ENCODE peak calls at places on chromosomes 16 and 17, in seven cellular contexts. One of them, this sample, is unnamed.

GRCh38 chr17:65848751-65849150 is 287.3 kb upstream of the AXIN2 start:
- DNase-seq in astrocyte: no peak
- DNase-seq in omental fat pad: no peak
- DNase-seq in GM20000: no peak
- DNase-seq in AG10803: peak
- DNase-seq in bronchial epithelial cell: no peak
- DNase-seq in HFFc6: no peak
- DNase-seq in this sample: no peak

GRCh38 chr16:63442246-63442645 is 1406.0 kb upstream of the CDH8 start:
- DNase-seq in omental fat pad: no peak
- DNase-seq in bronchial epithelial cell: no peak
- DNase-seq in AG10803: no peak
- DNase-seq in astrocyte: no peak
- DNase-seq in HFFc6: no peak
- DNase-seq in GM20000: no peak
- DNase-seq in this sample: no peak

GRCh38 chr16:57663917-57664661 is 4.0 kb upstream of the ADGRG3 start:
- DNase-seq in AG10803: no peak
- DNase-seq in astrocyte: no peak
- DNase-seq in HFFc6: no peak
- DNase-seq in omental fat pad: no peak
- DNase-seq in GM20000: no peak
- DNase-seq in bronchial epithelial cell: no peak
- DNase-seq in this sample: no peak

GRCh38 chr16:53089434-53090270 is 34.9 kb downstream of the CHD9 start:
- DNase-seq in omental fat pad: no peak
- DNase-seq in GM20000: no peak
- DNase-seq in bronchial epithelial cell: no peak
- DNase-seq in astrocyte: peak
- DNase-seq in AG10803: peak
- DNase-seq in HFFc6: no peak
- DNase-seq in this sample: no peak

GRCh38 chr17:19327039-19327776 is 35.3 kb downstream of the B9D1 start:
- DNase-seq in GM20000: no peak
- DNase-seq in astrocyte: peak
- DNase-seq in omental fat pad: no peak
- DNase-seq in bronchial epithelial cell: peak
- DNase-seq in AG10803: peak
- DNase-seq in HFFc6: peak
- DNase-seq in this sample: no peak

GRCh38 chr17:12519956-12520594 is 145.6 kb upstream of the MYOCD start:
- DNase-seq in GM20000: no peak
- DNase-seq in HFFc6: peak
- DNase-seq in AG10803: peak
- DNase-seq in astrocyte: peak
- DNase-seq in bronchial epithelial cell: peak
- DNase-seq in omental fat pad: no peak
- DNase-seq in this sample: no peak

GRCh38 chr17:6556121-6557039 is at the start of gene PITPNM3:
- DNase-seq in omental fat pad: no peak
- DNase-seq in bronchial epithelial cell: no peak
- DNase-seq in astrocyte: no peak
- DNase-seq in GM20000: peak
- DNase-seq in HFFc6: no peak
- DNase-seq in AG10803: no peak
- DNase-seq in this sample: no peak

GRCh38 chr17:4777969-4778760 is 6.5 kb downstream of the TM4SF5 start:
- DNase-seq in astrocyte: no peak
- DNase-seq in AG10803: peak
- DNase-seq in omental fat pad: no peak
- DNase-seq in bronchial epithelial cell: no peak
- DNase-seq in GM20000: no peak
- DNase-seq in HFFc6: peak
- DNase-seq in this sample: no peak

GRCh38 chr16:31519746-31520145 is 8.0 kb upstream of the AHSP start:
- DNase-seq in bronchial epithelial cell: no peak
- DNase-seq in AG10803: no peak
- DNase-seq in GM20000: no peak
- DNase-seq in omental fat pad: no peak
- DNase-seq in HFFc6: no peak
- DNase-seq in astrocyte: no peak
- DNase-seq in this sample: no peak

GRCh38 chr17:81914103-81914850 is 3.1 kb upstream of the PCYT2 start:
- DNase-seq in HFFc6: no peak
- DNase-seq in GM20000: no peak
- DNase-seq in bronchial epithelial cell: no peak
- DNase-seq in astrocyte: no peak
- DNase-seq in omental fat pad: no peak
- DNase-seq in AG10803: no peak
- DNase-seq in this sample: no peak

GRCh38 chr16:88782454-88783390 is 2.3 kb downstream of the PIEZO1 start:
- DNase-seq in GM20000: no peak
- DNase-seq in AG10803: peak
- DNase-seq in HFFc6: peak
- DNase-seq in astrocyte: peak
- DNase-seq in bronchial epithelial cell: peak
- DNase-seq in omental fat pad: no peak
- DNase-seq in this sample: peak

GRCh38 chr17:57001541-57001940 is 23.6 kb downstream of the SCPEP1 start:
- DNase-seq in bronchial epithelial cell: no peak
- DNase-seq in omental fat pad: no peak
- DNase-seq in AG10803: no peak
- DNase-seq in astrocyte: no peak
- DNase-seq in HFFc6: no peak
- DNase-seq in GM20000: no peak
- DNase-seq in this sample: no peak

GRCh38 chr17:32483451-32484019 is 3.3 kb upstream of the CDK5R1 start:
- DNase-seq in HFFc6: peak
- DNase-seq in GM20000: peak
- DNase-seq in AG10803: peak
- DNase-seq in omental fat pad: no peak
- DNase-seq in astrocyte: peak
- DNase-seq in bronchial epithelial cell: peak
- DNase-seq in this sample: peak

GRCh38 chr16:89502319-89502843 is 5.8 kb upstream of the SPG7 start:
- DNase-seq in GM20000: no peak
- DNase-seq in bronchial epithelial cell: peak
- DNase-seq in omental fat pad: no peak
- DNase-seq in AG10803: no peak
- DNase-seq in HFFc6: no peak
- DNase-seq in astrocyte: peak
- DNase-seq in this sample: no peak

GRCh38 chr16:75789237-75789636 is 62.9 kb upstream of the CPHXL start:
- DNase-seq in GM20000: peak
- DNase-seq in omental fat pad: no peak
- DNase-seq in bronchial epithelial cell: peak
- DNase-seq in AG10803: peak
- DNase-seq in astrocyte: peak
- DNase-seq in HFFc6: peak
- DNase-seq in this sample: peak

GRCh38 chr17:49592263-49592662 is 16.6 kb downstream of the NXPH3 start:
- DNase-seq in AG10803: no peak
- DNase-seq in GM20000: no peak
- DNase-seq in omental fat pad: no peak
- DNase-seq in HFFc6: no peak
- DNase-seq in astrocyte: no peak
- DNase-seq in bronchial epithelial cell: no peak
- DNase-seq in this sample: no peak

DNA sequence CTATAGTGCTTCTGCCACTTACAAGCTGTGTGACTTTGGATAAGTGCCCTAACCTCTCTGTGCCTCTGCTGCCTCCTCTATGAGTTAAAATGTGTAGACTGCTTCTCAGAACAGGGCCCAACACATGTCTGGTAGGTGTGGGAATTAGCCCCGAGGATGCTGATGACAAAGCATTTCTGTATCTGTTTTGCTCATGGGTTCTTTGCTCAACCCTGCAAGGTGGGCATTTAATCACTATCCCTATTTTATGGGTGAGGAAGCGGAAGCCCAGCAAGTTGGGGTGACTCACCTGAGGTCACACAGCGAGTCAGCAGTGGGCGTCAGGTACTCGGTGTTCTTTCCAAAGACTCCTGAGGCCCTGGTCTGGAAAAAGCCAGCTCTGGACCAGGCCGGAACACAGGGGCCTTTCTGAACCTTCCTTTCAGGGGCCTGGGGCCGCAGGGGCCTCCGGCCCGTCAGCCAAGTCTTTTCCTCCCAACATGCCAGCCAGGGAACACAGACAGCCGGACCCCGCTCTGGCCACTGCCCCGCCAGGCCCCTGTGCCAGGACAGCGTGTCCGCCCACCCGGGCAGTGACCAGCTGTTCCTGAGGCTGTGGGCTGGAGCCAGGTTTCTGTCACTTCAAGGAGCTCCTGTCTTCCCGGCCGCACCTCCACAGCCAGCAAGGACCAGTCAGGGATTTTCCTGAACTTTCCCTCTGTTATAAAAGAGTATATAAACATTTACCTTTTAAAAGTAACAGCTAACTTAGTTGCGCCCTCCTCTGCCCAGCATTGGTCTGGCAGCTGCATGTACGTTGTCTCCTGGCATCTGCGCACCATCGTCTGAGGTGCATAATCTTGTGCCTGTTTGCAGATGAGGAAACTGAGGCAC is 62.5 kb downstream of the SREBF1 start:
- DNase-seq in HFFc6: peak
- DNase-seq in bronchial epithelial cell: peak
- DNase-seq in omental fat pad: peak
- DNase-seq in AG10803: no peak
- DNase-seq in astrocyte: no peak
- DNase-seq in GM20000: no peak
- DNase-seq in this sample: no peak
- TF ChIP-seq CTCF in HFFc6: peak
- TF ChIP-seq CTCF in bronchial epithelial cell: peak
- TF ChIP-seq CTCF in omental fat pad: no peak
- TF ChIP-seq CTCF in AG10803: peak
- TF ChIP-seq CTCF in astrocyte: peak
- TF ChIP-seq CTCF in GM20000: no peak
- TF ChIP-seq CTCF in this sample: no peak

GRCh38 chr16:51376080-51376479 is 225.0 kb upstream of the SALL1 start:
- DNase-seq in bronchial epithelial cell: no peak
- DNase-seq in astrocyte: no peak
- DNase-seq in HFFc6: no peak
- DNase-seq in GM20000: no peak
- DNase-seq in AG10803: no peak
- DNase-seq in omental fat pad: no peak
- DNase-seq in this sample: no peak
- TF ChIP-seq CTCF in bronchial epithelial cell: no peak
- TF ChIP-seq CTCF in astrocyte: no peak
- TF ChIP-seq CTCF in HFFc6: peak
- TF ChIP-seq CTCF in GM20000: no peak
- TF ChIP-seq CTCF in AG10803: no peak
- TF ChIP-seq CTCF in omental fat pad: no peak
- TF ChIP-seq CTCF in this sample: no peak

GRCh38 chr17:17682293-17682736 is 1.1 kb downstream of the RAI1 start:
- DNase-seq in GM20000: peak
- DNase-seq in AG10803: peak
- DNase-seq in bronchial epithelial cell: no peak
- DNase-seq in HFFc6: no peak
- DNase-seq in omental fat pad: no peak
- DNase-seq in astrocyte: no peak
- DNase-seq in this sample: peak

GRCh38 chr17:17682737-17683675 is 1.7 kb downstream of the RAI1 start:
- DNase-seq in GM20000: peak
- DNase-seq in AG10803: peak
- DNase-seq in HFFc6: peak
- DNase-seq in bronchial epithelial cell: peak
- DNase-seq in astrocyte: peak
- DNase-seq in omental fat pad: no peak
- DNase-seq in this sample: peak

GRCh38 chr17:17681187-17681743 is at the start of gene RAI1:
- DNase-seq in AG10803: peak
- DNase-seq in GM20000: peak
- DNase-seq in omental fat pad: no peak
- DNase-seq in astrocyte: peak
- DNase-seq in HFFc6: peak
- DNase-seq in bronchial epithelial cell: peak
- DNase-seq in this sample: peak

GRCh38 chr17:17680477-17681186 is 626 bp upstream of the RAI1 start:
- DNase-seq in bronchial epithelial cell: no peak
- DNase-seq in HFFc6: no peak
- DNase-seq in AG10803: no peak
- DNase-seq in omental fat pad: no peak
- DNase-seq in astrocyte: no peak
- DNase-seq in GM20000: no peak
- DNase-seq in this sample: no peak

DNA sequence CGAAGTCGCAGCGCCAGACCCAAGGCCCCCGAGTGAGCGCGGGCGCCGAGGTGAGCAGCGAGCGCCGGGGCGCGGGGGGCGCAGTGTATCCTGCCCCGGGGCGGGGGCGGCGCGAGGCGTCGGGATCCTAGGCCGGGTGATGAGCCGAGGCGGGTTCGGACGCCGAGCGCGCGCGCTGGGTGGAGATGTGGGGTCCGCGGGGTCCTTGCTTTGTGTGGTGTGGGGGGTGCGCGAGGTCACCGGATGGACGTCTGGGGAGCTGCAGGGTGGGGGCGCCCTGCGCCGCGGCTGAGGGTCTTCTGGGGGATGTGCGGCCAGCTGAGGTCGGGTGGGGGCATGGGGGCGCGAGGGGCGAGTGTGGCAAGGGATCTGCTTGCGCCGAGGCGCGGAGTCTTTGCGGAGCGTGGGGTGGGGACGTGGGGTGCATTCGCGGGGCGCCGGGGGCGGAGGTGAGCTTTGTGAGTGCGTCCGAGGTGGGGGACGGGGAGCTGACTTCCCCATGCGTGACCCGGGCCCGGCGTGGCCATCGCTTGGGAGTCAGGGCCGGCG is 560 bp downstream of the RAI1 start:
- DNase-seq in bronchial epithelial cell: no peak
- DNase-seq in AG10803: no peak
- DNase-seq in astrocyte: no peak
- DNase-seq in HFFc6: no peak
- DNase-seq in omental fat pad: no peak
- DNase-seq in GM20000: peak
- DNase-seq in this sample: peak
- TF ChIP-seq CTCF in bronchial epithelial cell: no peak
- TF ChIP-seq CTCF in AG10803: no peak
- TF ChIP-seq CTCF in astrocyte: no peak
- TF ChIP-seq CTCF in HFFc6: peak
- TF ChIP-seq CTCF in omental fat pad: no peak
- TF ChIP-seq CTCF in GM20000: peak
- TF ChIP-seq CTCF in this sample: peak

GRCh38 chr16:87551487-87551886 is 50.8 kb upstream of the JPH3 start:
- DNase-seq in bronchial epithelial cell: no peak
- DNase-seq in GM20000: no peak
- DNase-seq in omental fat pad: no peak
- DNase-seq in AG10803: no peak
- DNase-seq in astrocyte: no peak
- DNase-seq in HFFc6: no peak
- DNase-seq in this sample: no peak

GRCh38 chr16:87552072-87552718 is 50.1 kb upstream of the JPH3 start:
- DNase-seq in bronchial epithelial cell: no peak
- DNase-seq in HFFc6: no peak
- DNase-seq in astrocyte: no peak
- DNase-seq in GM20000: no peak
- DNase-seq in omental fat pad: no peak
- DNase-seq in AG10803: no peak
- DNase-seq in this sample: no peak

GRCh38 chr16:87552772-87553171 is 49.5 kb upstream of the JPH3 start:
- DNase-seq in HFFc6: no peak
- DNase-seq in AG10803: no peak
- DNase-seq in bronchial epithelial cell: peak
- DNase-seq in astrocyte: peak
- DNase-seq in omental fat pad: no peak
- DNase-seq in GM20000: no peak
- DNase-seq in this sample: no peak

GRCh38 chr16:87549627-87550509 is 52.4 kb upstream of the JPH3 start:
- DNase-seq in GM20000: no peak
- DNase-seq in astrocyte: no peak
- DNase-seq in HFFc6: no peak
- DNase-seq in omental fat pad: no peak
- DNase-seq in bronchial epithelial cell: no peak
- DNase-seq in AG10803: no peak
- DNase-seq in this sample: no peak

GRCh38 chr16:87550510-87550961 is 51.8 kb upstream of the JPH3 start:
- DNase-seq in HFFc6: no peak
- DNase-seq in bronchial epithelial cell: no peak
- DNase-seq in AG10803: no peak
- DNase-seq in GM20000: peak
- DNase-seq in astrocyte: no peak
- DNase-seq in omental fat pad: no peak
- DNase-seq in this sample: peak
- TF ChIP-seq CTCF in HFFc6: peak
- TF ChIP-seq CTCF in bronchial epithelial cell: peak
- TF ChIP-seq CTCF in AG10803: peak
- TF ChIP-seq CTCF in GM20000: peak
- TF ChIP-seq CTCF in astrocyte: peak
- TF ChIP-seq CTCF in omental fat pad: peak
- TF ChIP-seq CTCF in this sample: peak

This sample was measured in GM12865.